ENCODE peak calls at places on chromosomes 5 and 9, in four cellular contexts. One of them, this sample, is unnamed. For H3K36me3 and H3K27me3, the result is how much of the 10 kb centered on the place peaks cover.

GRCh38 chr5:76473676-76474075 is 70.6 kb downstream of the IQGAP2 start:
- DNase-seq in lower lobe of right lung: no peak
- DNase-seq in tibial nerve: no peak
- DNase-seq in IMR-90: no peak
- DNase-seq in this sample: no peak

GRCh38 chr5:98173334-98173733 is 600.1 kb upstream of the RGMB start:
- DNase-seq in lower lobe of right lung: no peak
- DNase-seq in tibial nerve: no peak
- DNase-seq in IMR-90: peak
- DNase-seq in this sample: peak

GRCh38 chr9:93299418-93300174 is 115.7 kb downstream of the WNK2 start:
- DNase-seq in lower lobe of right lung: no peak
- DNase-seq in tibial nerve: no peak
- DNase-seq in IMR-90: no peak
- DNase-seq in this sample: no peak

GRCh38 chr9:83906144-83906543 is 15.1 kb downstream of the KIF27 start:
- DNase-seq in lower lobe of right lung: no peak
- DNase-seq in tibial nerve: no peak
- DNase-seq in IMR-90: no peak
- DNase-seq in this sample: no peak

GRCh38 chr9:38176256-38176655 is 107.2 kb upstream of the SHB start:
- DNase-seq in lower lobe of right lung: no peak
- DNase-seq in tibial nerve: no peak
- DNase-seq in IMR-90: no peak
- DNase-seq in this sample: no peak

GRCh38 chr5:148882332-148882731 is 55.9 kb downstream of the ADRB2 start:
- DNase-seq in lower lobe of right lung: no peak
- DNase-seq in tibial nerve: no peak
- DNase-seq in IMR-90: no peak
- DNase-seq in this sample: no peak

GRCh38 chr5:91449083-91449482 is 66.0 kb upstream of the ARRDC3 start:
- DNase-seq in lower lobe of right lung: no peak
- DNase-seq in tibial nerve: no peak
- DNase-seq in IMR-90: no peak
- DNase-seq in this sample: no peak

GRCh38 chr9:133618726-133619125 is 9.5 kb upstream of the FAM163B start:
- DNase-seq in lower lobe of right lung: no peak
- DNase-seq in tibial nerve: no peak
- DNase-seq in IMR-90: no peak
- DNase-seq in this sample: no peak

GRCh38 chr9:130185494-130186005 is 13.3 kb downstream of the NCS1 start:
- DNase-seq in lower lobe of right lung: no peak
- DNase-seq in tibial nerve: no peak
- DNase-seq in IMR-90: peak
- DNase-seq in this sample: no peak

GRCh38 chr5:157106668-157107461 is 2.0 kb downstream of the HAVCR2 start:
- DNase-seq in lower lobe of right lung: peak
- DNase-seq in tibial nerve: no peak
- DNase-seq in IMR-90: peak
- DNase-seq in this sample: no peak

GRCh38 chr5:157109744-157110143 is 900 bp upstream of the HAVCR2 start:
- DNase-seq in lower lobe of right lung: no peak
- DNase-seq in tibial nerve: no peak
- DNase-seq in IMR-90: no peak
- DNase-seq in this sample: no peak

GRCh38 chr5:157113007-157113406 is 4.2 kb upstream of the HAVCR2 start:
- DNase-seq in lower lobe of right lung: no peak
- DNase-seq in tibial nerve: no peak
- DNase-seq in IMR-90: peak
- DNase-seq in this sample: no peak

GRCh38 chr5:157107508-157107907 is 1.3 kb downstream of the HAVCR2 start:
- DNase-seq in lower lobe of right lung: no peak
- DNase-seq in tibial nerve: no peak
- DNase-seq in IMR-90: no peak
- DNase-seq in this sample: no peak

DNA sequence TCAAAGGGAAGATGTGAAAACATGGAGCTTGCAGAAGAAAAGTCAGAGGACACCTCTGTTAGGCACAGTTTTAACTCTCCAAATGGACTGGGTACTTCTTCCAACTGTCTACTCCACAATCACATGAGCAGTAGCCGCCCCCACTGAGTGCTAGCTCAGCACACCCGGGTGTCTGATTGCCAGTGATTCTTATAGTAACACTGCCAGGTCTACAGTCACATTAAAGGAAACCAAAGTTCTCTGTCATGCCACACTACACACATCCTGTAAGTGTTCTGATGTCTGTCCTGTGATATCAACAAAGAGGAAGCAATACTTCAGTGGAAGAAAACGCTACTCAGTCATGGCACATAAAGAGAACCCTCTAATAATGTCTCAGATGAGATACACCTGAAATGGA is at the start of gene HAVCR2:
- DNase-seq in lower lobe of right lung: peak
- DNase-seq in tibial nerve: no peak
- DNase-seq in IMR-90: no peak
- DNase-seq in this sample: no peak
- TF ChIP-seq CTCF in lower lobe of right lung: no peak
- TF ChIP-seq CTCF in tibial nerve: no peak
- TF ChIP-seq CTCF in IMR-90: no peak
- TF ChIP-seq CTCF in this sample: no peak

GRCh38 chr9:87648606-87649005 is 77.3 kb upstream of the CTSL start:
- DNase-seq in lower lobe of right lung: no peak
- DNase-seq in tibial nerve: no peak
- DNase-seq in IMR-90: no peak
- DNase-seq in this sample: no peak
- H3K36me3 ChIP-seq in lower lobe of right lung: half or more
- H3K36me3 ChIP-seq in tibial nerve: under half
- H3K36me3 ChIP-seq in IMR-90: under half
- H3K36me3 ChIP-seq in this sample: under half

GRCh38 chr5:2207966-2208544 is 325.3 kb upstream of the IRX4 start:
- DNase-seq in lower lobe of right lung: no peak
- DNase-seq in tibial nerve: no peak
- DNase-seq in IMR-90: no peak
- DNase-seq in this sample: no peak

GRCh38 chr5:2205596-2205995 is 322.9 kb upstream of the IRX4 start:
- DNase-seq in lower lobe of right lung: no peak
- DNase-seq in tibial nerve: no peak
- DNase-seq in IMR-90: no peak
- DNase-seq in this sample: no peak

GRCh38 chr5:2206244-2207108 is 323.8 kb upstream of the IRX4 start:
- DNase-seq in lower lobe of right lung: no peak
- DNase-seq in tibial nerve: no peak
- DNase-seq in IMR-90: no peak
- DNase-seq in this sample: no peak

GRCh38 chr5:2207109-2207399 is 324.3 kb upstream of the IRX4 start:
- DNase-seq in lower lobe of right lung: no peak
- DNase-seq in tibial nerve: no peak
- DNase-seq in IMR-90: no peak
- DNase-seq in this sample: no peak

DNA sequence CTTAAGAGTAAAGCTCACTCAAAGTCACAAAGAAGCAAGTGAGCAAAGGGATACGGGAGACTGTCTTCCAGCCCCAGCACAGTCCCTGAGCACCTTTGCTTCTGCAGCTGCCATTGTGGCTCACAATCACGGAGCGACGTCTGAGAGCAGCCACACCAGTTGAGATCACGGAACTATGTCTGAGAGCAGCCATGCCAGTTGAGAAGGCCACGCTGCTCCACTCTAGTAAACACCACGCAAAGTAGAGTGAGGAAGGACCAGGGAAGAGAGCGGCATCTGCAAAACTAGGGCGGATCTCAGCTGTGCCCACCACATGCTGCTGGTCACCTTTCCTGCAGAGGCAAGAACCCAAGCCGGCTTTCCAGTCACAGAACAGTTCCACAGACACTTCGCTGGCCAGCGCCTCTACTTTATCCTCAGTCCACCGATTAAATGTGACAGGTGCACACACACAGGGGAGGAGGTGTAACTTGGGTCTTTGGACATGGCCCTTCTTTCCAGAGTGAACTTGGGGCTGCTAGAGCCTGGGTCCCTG is 324.8 kb upstream of the IRX4 start:
- DNase-seq in lower lobe of right lung: no peak
- DNase-seq in tibial nerve: no peak
- DNase-seq in IMR-90: no peak
- DNase-seq in this sample: no peak
- H3K27me3 ChIP-seq in lower lobe of right lung: under half
- H3K27me3 ChIP-seq in tibial nerve: under half
- H3K27me3 ChIP-seq in IMR-90: under half
- H3K27me3 ChIP-seq in this sample: under half

DNA sequence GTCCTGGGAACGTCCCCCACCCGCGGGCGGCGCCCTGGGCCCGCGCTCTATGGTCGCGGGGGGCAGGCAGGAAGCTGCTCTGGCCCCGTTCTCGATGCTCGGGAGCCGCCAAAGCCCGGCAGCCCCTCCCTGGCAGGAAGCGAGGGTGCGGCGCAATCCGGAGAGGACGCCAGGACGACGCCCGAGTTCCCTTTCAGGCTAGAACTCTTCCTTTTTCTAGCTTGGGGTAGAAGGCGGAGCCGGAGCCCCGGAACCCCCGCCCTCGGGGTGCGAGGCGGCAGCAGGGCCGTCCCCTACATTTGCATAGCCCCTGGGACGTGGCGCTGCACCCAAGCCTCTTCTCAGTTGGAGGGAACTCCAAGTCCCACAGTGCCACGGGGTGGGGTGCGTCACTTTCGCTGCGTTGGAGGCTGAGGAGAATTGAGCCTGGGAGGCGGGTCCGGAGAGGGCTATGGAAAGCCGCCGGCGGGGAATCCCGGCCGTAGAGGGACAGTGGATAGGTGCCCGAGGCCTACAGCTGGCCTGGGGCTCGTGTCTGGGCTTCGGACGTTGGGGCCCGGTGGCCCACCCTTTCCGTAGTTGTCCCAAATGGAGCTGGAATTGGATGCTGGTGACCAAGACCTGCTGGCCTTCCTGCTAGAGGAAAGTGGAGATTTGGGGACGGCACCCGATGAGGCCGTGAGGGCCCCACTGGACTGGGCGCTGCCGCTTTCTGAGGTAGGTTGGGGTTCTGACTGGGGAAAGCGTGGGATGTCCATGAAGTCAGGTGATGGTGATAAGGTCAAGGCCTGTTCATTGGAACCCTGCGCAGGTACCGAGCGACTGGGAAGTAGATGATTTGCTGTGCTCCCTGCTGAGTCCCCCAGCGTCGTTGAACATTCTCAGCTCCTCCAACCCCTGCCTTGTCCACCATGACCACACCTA is at the start of the genes CREB3 and TLN1:
- DNase-seq in lower lobe of right lung: peak
- DNase-seq in tibial nerve: peak
- DNase-seq in IMR-90: peak
- DNase-seq in this sample: peak
- TF ChIP-seq CTCF in lower lobe of right lung: peak
- TF ChIP-seq CTCF in tibial nerve: peak
- TF ChIP-seq CTCF in IMR-90: peak
- TF ChIP-seq CTCF in this sample: no peak

DNA sequence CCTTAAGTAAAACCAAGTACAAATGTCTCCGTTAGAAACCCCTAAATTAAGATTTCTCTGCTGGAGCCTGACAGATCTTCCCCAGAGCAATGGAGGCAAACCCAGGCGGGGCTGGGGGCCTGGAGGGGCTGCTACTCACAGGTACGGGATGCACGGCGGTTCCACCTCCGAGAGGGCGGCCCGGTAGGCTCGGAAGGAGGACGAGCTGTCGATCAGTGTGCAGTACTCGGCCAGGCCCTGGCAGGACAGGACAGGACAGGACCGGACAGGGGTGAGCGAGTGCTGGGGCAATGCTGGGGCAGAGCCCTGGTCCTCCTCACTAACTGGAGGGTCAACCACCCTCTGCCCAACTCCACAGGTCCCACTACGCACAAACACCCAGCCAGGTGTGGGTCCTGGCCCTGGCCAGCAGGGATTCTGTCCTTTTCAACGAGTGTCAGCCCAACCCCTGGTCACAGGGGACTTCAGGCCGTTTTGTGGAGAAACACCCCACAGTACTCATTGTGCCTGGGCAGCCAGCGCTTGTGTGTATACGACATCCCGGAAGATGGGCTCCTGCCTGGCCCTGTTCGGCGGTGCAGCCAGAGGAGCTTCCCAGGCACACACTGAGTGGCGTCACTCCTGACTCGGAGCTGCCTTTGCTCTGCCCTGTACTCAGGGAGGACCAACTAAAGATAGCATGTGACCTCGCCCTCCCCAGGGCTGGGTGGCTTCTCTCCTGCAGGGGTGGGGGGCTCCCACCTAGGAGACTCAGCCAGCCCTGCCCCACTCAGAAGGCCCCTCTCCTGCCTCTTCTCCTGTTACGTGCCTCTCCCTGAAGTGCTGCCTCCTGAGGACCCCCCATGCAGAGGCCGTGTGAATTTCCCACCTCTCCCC is 37.4 kb downstream of the PRRT1B start:
- DNase-seq in lower lobe of right lung: no peak
- DNase-seq in tibial nerve: no peak
- DNase-seq in IMR-90: no peak
- DNase-seq in this sample: no peak
- H3K36me3 ChIP-seq in lower lobe of right lung: half or more
- H3K36me3 ChIP-seq in tibial nerve: under half
- H3K36me3 ChIP-seq in IMR-90: half or more
- H3K36me3 ChIP-seq in this sample: under half

DNA sequence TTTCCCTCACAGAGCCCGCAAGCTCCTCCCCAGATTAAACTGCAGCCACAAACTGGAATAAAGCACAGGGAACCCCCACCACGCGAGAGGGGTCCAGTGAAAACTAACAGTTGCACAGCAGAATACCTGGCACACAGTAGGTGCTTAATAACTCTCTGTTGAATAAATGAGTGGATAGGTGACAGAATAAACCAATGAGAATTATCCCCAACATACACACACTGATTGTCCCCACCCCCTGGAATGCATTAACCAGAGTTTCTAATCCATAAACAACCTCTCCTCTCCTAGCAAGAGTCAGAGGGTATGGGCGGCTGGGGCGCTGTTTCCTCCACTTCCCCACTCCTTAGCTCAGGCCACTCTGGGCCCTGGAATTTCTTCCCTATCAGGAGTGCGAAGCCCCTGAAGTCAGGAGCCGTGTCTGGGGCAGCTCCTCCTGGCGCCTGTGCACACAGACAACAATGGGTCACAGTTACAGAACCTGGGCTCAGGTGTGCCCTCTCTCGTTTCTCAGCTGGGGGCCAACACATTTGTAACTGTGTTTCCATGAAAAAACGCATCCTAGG is 27.6 kb downstream of the RAPGEF1 start:
- DNase-seq in lower lobe of right lung: no peak
- DNase-seq in tibial nerve: no peak
- DNase-seq in IMR-90: no peak
- DNase-seq in this sample: no peak
- H3K27me3 ChIP-seq in lower lobe of right lung: under half
- H3K27me3 ChIP-seq in tibial nerve: under half
- H3K27me3 ChIP-seq in IMR-90: under half
- H3K27me3 ChIP-seq in this sample: under half

DNA sequence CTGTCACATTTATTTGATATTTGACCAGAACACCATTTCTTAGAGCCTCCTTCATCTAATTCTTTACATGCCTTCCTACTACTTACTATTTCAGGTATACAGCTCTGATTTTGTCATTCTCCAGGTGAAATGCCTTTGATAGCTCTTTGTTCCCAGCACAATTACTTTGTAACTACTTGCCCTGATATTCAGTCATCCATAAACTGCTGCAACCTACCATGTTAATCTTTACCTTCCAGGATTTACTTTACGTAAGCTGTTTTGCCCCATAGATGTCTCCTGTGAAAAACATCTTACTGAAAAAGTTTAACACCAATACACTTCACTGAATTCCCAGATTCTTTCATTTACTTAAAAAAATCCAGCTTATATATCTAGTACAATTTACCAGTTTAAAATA is 443.8 kb upstream of the CYLC2 start:
- DNase-seq in lower lobe of right lung: no peak
- DNase-seq in tibial nerve: no peak
- DNase-seq in IMR-90: no peak
- DNase-seq in this sample: peak
- TF ChIP-seq CTCF in lower lobe of right lung: no peak
- TF ChIP-seq CTCF in tibial nerve: no peak
- TF ChIP-seq CTCF in IMR-90: no peak
- TF ChIP-seq CTCF in this sample: no peak

This sample was measured in kidney epithelial cell.